ENCODE peak calls at places on chromosomes 4 and X, in ten cellular contexts. L, J, E, U, V, N, X, P, K and C are unnamed samples.

GRCh38 chr4:54265366-54265765 is 36.3 kb downstream of the PDGFRA start:
- DNase-seq in L (no peak), J (no peak), E (no peak), U (no peak), V (no peak), N (no peak), X (no peak), P (no peak), K (no peak), C (no peak)

GRCh38 chrX:97267376-97267775 is 383.7 kb downstream of the RPA4 start:
- DNase-seq in L (no peak), J (no peak), E (no peak), U (no peak), V (no peak), N (no peak), X (no peak), P (no peak), K (no peak), C (no peak)

GRCh38 chr4:61193863-61194262 is 6.3 kb upstream of the ADGRL3 start:
- DNase-seq in L (no peak), J (no peak), E (no peak), U (no peak), V (no peak), N (no peak), X (no peak), P (no peak), K (no peak), C (no peak)

GRCh38 chrX:74377282-74377681 is 44.0 kb upstream of the SLC16A2 start:
- DNase-seq in L (no peak), J (no peak), E (no peak), U (no peak), V (no peak), N (no peak), X (no peak), P (no peak), K (no peak), C (no peak)

GRCh38 chr4:30757357-30757756 is 37.2 kb downstream of the PCDH7 start:
- DNase-seq in L (no peak), J (no peak), E (no peak), U (no peak), V (no peak), N (no peak), X (no peak), P (peak; percentile 90), K (no peak), C (no peak)

GRCh38 chr4:147299205-147299604 is 181.7 kb upstream of the EDNRA start:
- DNase-seq in L (no peak), J (no peak), E (no peak), U (no peak), V (no peak), N (no peak), X (no peak), P (peak; percentile 53), K (no peak), C (no peak)

GRCh38 chr4:85803846-85804245 is 328.9 kb downstream of the ARHGAP24 start:
- DNase-seq in L (no peak), J (no peak), E (no peak), U (no peak), V (no peak), N (no peak), X (no peak), P (no peak), K (no peak), C (no peak)

GRCh38 chr4:110550260-110550659 is 72.6 kb downstream of the PITX2 start:
- DNase-seq in L (no peak), J (no peak), E (no peak), U (no peak), V (no peak), N (no peak), X (no peak), P (peak; percentile 78), K (no peak), C (no peak)

GRCh38 chr4:80713409-80713808 is 317.1 kb upstream of the BMP3 start:
- DNase-seq in L (no peak), J (no peak), E (no peak), U (no peak), V (no peak), N (no peak), X (peak; percentile 10), P (no peak), K (no peak), C (no peak)

GRCh38 chr4:77095101-77095826 is 19.5 kb upstream of the CCNI start:
- DNase-seq in L (peak; percentile 71), J (peak; percentile 71), E (peak; percentile 76), U (peak; percentile 67), V (peak; percentile 61), N (peak; percentile 72), X (peak; percentile 29), P (peak; percentile 45), K (no peak), C (peak; percentile 77)

GRCh38 chr4:118948545-118949144 is 60.0 kb downstream of the SYNPO2 start:
- DNase-seq in L (no peak), J (no peak), E (no peak), U (no peak), V (no peak), N (no peak), X (no peak), P (peak; percentile 51), K (no peak), C (no peak)

GRCh38 chr4:142846729-142847606 is 867 bp upstream of the INPP4B start:
- DNase-seq in L (peak; percentile 59), J (peak; percentile 63), E (peak; percentile 77), U (peak; percentile 13), V (peak; percentile 5), N (peak; percentile 28), X (peak; percentile 19), P (peak; percentile 48), K (no peak), C (peak; percentile 76)

GRCh38 chrX:12975670-12975965 is 708 bp downstream of the TMSB4X start:
- DNase-seq in L (no peak), J (no peak), E (no peak), U (no peak), V (no peak), N (peak; percentile 27), X (no peak), P (peak; percentile 3), K (no peak), C (no peak)

GRCh38 chr4:55169352-55169959 is 44.1 kb upstream of the KDR start:
- DNase-seq in L (no peak), J (no peak), E (no peak), U (no peak), V (no peak), N (no peak), X (no peak), P (peak; percentile 9), K (no peak), C (no peak)

GRCh38 chrX:40154229-40154852 is 56.6 kb upstream of the BCOR start:
- DNase-seq in L (no peak), J (peak; percentile 75), E (no peak), U (no peak), V (peak; percentile 85), N (no peak), X (peak; percentile 81), P (no peak), K (no peak), C (no peak)

GRCh38 chrX:9644335-9644734 is 121.3 kb downstream of the GPR143 start:
- DNase-seq in L (no peak), J (no peak), E (peak; percentile 10), U (no peak), V (peak; percentile 62), N (no peak), X (no peak), P (no peak), K (peak; percentile 61), C (peak; percentile 64)

GRCh38 chrX:6226646-6227444 is 1.8 kb downstream of the NLGN4X start:
- DNase-seq in L (no peak), J (peak; percentile 68), E (no peak), U (no peak), V (peak; percentile 41), N (no peak), X (no peak), P (no peak), K (no peak), C (no peak)

GRCh38 chr4:4859799-4860380 is 425 bp downstream of the MSX1 start:
- DNase-seq in L (no peak), J (peak; percentile 71), E (no peak), U (no peak), V (no peak), N (peak; percentile 45), X (no peak), P (no peak), K (no peak), C (no peak)

GRCh38 chr4:176036585-176037205 is 28.9 kb upstream of the WDR17 start:
- DNase-seq in L (no peak), J (no peak), E (no peak), U (no peak), V (no peak), N (no peak), X (no peak), P (no peak), K (no peak), C (no peak)

GRCh38 chrX:40496728-40497127 is 84.0 kb upstream of the ATP6AP2 start:
- DNase-seq in L (no peak), J (peak; percentile 41), E (no peak), U (no peak), V (peak; percentile 12), N (peak; percentile 25), X (no peak), P (no peak), K (no peak), C (no peak)

GRCh38 chrX:72069380-72070160 is 62.1 kb downstream of the RTL5 start:
- DNase-seq in L (no peak), J (no peak), E (no peak), U (no peak), V (no peak), N (no peak), X (no peak), P (no peak), K (no peak), C (no peak)

GRCh38 chrX:143663755-143664154 is 27.9 kb upstream of the SLITRK4 start:
- DNase-seq in L (no peak), J (no peak), E (no peak), U (no peak), V (no peak), N (no peak), X (no peak), P (no peak), K (no peak), C (no peak)

GRCh38 chrX:34631826-34632225 is 25.3 kb downstream of the TMEM47 start:
- DNase-seq in L (no peak), J (no peak), E (no peak), U (no peak), V (no peak), N (no peak), X (no peak), P (no peak), K (no peak), C (no peak)

GRCh38 chr4:1870328-1870577 is 940 bp upstream of the NSD2 start:
- DNase-seq in L (peak; percentile 73), J (peak; percentile 86), E (peak; percentile 84), U (peak; percentile 87), V (peak; percentile 65), N (peak; percentile 76), X (peak; percentile 60), P (peak; percentile 84), K (no peak), C (peak; percentile 91)